ENCODE peak calls at places on chromosomes 3 and 15, in five cellular contexts. L is GM12891, E is stomach, S is GM12878, Q is suprapubic skin. R is an unnamed sample.

GRCh38 chr3:46905191-46905560 is 27.7 kb downstream of the PTH1R start:
- DNase-seq in L (no peak), E (no peak), S (no peak), Q (peak), R (no peak)

GRCh38 chr3:16130066-16130465 is 44.4 kb upstream of the GALNT15 start:
- DNase-seq in L (no peak), E (no peak), S (no peak), Q (no peak), R (no peak)

GRCh38 chr3:33868309-33868708 is 69.9 kb downstream of the PDCD6IP start:
- DNase-seq in L (no peak), E (no peak), S (no peak), Q (no peak), R (no peak)

GRCh38 chr3:129238945-129239705 is 10.3 kb upstream of the COPG1 start:
- DNase-seq in L (no peak), E (no peak), S (no peak), Q (peak), R (no peak)

GRCh38 chr3:132879651-132880050 is 157.4 kb upstream of the NPHP3 start:
- DNase-seq in L (no peak), E (no peak), S (no peak), Q (no peak), R (no peak)

GRCh38 chr3:143763568-143764162 is 84.6 kb downstream of the SLC9A9 start:
- DNase-seq in L (no peak), E (no peak), S (no peak), Q (no peak), R (no peak)

GRCh38 chr3:37130448-37130847 is 43.9 kb downstream of the LRRFIP2 start:
- DNase-seq in L (no peak), E (no peak), S (no peak), Q (no peak), R (no peak)

GRCh38 chr15:78368115-78368514 is 28.0 kb downstream of the CRABP1 start:
- DNase-seq in L (no peak), E (no peak), S (no peak), Q (no peak), R (no peak)

GRCh38 chr15:77836116-77836798 is 203.5 kb upstream of the LINGO1 start:
- DNase-seq in L (peak), E (no peak), S (no peak), Q (peak), R (no peak)

GRCh38 chr15:71448688-71449114 is 333.4 kb downstream of the THSD4 start:
- DNase-seq in L (no peak), E (peak), S (no peak), Q (no peak), R (no peak)

GRCh38 chr3:115512565-115513410 is 110.5 kb upstream of the GAP43 start:
- DNase-seq in L (no peak), E (no peak), S (no peak), Q (peak), R (no peak)

GRCh38 chr3:193388371-193388770 is 9.8 kb upstream of the ATP13A5 start:
- DNase-seq in L (no peak), E (no peak), S (no peak), Q (no peak), R (no peak)

GRCh38 chr15:66783327-66784124 is 81.5 kb downstream of the SMAD6 start:
- DNase-seq in L (no peak), E (no peak), S (no peak), Q (no peak), R (no peak)

GRCh38 chr3:149736180-149737100 is 15.8 kb downstream of the COMMD2 start:
- DNase-seq in L (no peak), E (no peak), S (no peak), Q (no peak), R (no peak)

GRCh38 chr3:146374146-146374545 is 95.2 kb downstream of the PLSCR2 start:
- DNase-seq in L (no peak), E (no peak), S (no peak), Q (no peak), R (no peak)

GRCh38 chr3:75249005-75249404 is 415.1 kb upstream of the FRG2C start:
- DNase-seq in L (no peak), E (no peak), S (no peak), Q (no peak), R (no peak)

GRCh38 chr15:85691350-85692240 is 103.1 kb downstream of the KLHL25 start:
- DNase-seq in L (no peak), E (peak), S (peak), Q (no peak), R (no peak)

GRCh38 chr3:38489766-38490165 is 6.4 kb upstream of the EXOG start:
- DNase-seq in L (no peak), E (no peak), S (no peak), Q (no peak), R (no peak)

GRCh38 chr15:101014921-101015841 is 96.0 kb downstream of the LRRK1 start:
- DNase-seq in L (peak), E (peak), S (peak), Q (peak), R (peak)

GRCh38 chr15:63396546-63396939 is 14.9 kb upstream of the CA12 start:
- DNase-seq in L (no peak), E (no peak), S (no peak), Q (no peak), R (no peak)

GRCh38 chr3:4581452-4581851 is 88.3 kb downstream of the ITPR1 start:
- DNase-seq in L (no peak), E (no peak), S (no peak), Q (no peak), R (no peak)

GRCh38 chr3:128369881-128370642 is 96.6 kb downstream of the DNAJB8 start:
- DNase-seq in L (no peak), E (no peak), S (no peak), Q (no peak), R (no peak)

GRCh38 chr15:43517354-43518072 is at the start of gene MAP1A:
- DNase-seq in L (no peak), E (no peak), S (no peak), Q (no peak), R (no peak)

GRCh38 chr3:107962946-107963345 is 127.9 kb downstream of the CD47 start:
- DNase-seq in L (no peak), E (no peak), S (no peak), Q (no peak), R (no peak)

GRCh38 chr3:138180375-138181029 is 5.8 kb upstream of the DBR1 start:
- DNase-seq in L (no peak), E (no peak), S (no peak), Q (no peak), R (no peak)

GRCh38 chr15:70045045-70045444 is 52.7 kb downstream of the TLE3 start:
- DNase-seq in L (no peak), E (no peak), S (no peak), Q (no peak), R (no peak)

GRCh38 chr15:40902605-40903561 is 8.6 kb downstream of the VPS18 start:
- DNase-seq in L (no peak), E (no peak), S (no peak), Q (no peak), R (no peak)
- TF ChIP-seq POLR2AphosphoS5 in L (no peak), E (no peak), S (no peak), Q (no peak), R (peak)

DNA sequence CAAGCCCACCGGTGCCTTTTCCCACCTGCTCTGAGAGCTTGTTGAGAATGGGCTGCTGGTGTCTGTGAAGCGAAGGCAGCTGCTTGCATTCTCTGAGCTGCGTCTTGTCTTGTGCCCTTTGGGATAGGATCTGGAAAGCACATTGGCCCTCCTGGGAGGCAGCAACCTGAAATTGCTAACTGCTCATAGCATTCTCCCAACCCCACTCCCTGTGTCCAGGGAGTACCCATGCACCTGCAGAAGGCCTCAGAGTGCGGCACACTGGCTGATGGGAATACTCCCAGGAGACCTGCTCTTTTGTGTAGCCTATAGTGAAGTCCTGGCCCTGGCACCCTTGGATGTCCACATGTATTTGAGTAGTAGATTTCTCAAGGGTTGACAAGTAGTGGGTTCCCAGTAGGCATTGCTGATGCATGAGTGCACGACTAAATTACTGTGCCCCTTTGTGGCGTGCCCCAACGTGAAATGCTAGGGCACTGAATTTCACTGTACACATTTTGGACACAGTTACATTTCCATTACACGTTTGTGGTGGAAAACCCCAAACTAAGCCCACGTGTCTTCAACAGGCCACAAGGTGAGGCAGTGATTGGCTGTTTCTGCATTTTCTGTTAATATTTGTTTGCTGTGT is 3.7 kb downstream of the EPHB1 start:
- DNase-seq in L (no peak), E (no peak), S (peak), Q (no peak), R (no peak)
- TF ChIP-seq POLR2A in L (no peak), E (no peak), S (no peak), Q (no peak), R (no peak)

GRCh38 chr15:90665288-90666134 is 51.6 kb upstream of the BLM start:
- DNase-seq in L (peak), E (peak), S (peak), Q (peak), R (peak)
- TF ChIP-seq POLR2AphosphoS5 in L (no peak), E (no peak), S (peak), Q (no peak), R (peak)

DNA sequence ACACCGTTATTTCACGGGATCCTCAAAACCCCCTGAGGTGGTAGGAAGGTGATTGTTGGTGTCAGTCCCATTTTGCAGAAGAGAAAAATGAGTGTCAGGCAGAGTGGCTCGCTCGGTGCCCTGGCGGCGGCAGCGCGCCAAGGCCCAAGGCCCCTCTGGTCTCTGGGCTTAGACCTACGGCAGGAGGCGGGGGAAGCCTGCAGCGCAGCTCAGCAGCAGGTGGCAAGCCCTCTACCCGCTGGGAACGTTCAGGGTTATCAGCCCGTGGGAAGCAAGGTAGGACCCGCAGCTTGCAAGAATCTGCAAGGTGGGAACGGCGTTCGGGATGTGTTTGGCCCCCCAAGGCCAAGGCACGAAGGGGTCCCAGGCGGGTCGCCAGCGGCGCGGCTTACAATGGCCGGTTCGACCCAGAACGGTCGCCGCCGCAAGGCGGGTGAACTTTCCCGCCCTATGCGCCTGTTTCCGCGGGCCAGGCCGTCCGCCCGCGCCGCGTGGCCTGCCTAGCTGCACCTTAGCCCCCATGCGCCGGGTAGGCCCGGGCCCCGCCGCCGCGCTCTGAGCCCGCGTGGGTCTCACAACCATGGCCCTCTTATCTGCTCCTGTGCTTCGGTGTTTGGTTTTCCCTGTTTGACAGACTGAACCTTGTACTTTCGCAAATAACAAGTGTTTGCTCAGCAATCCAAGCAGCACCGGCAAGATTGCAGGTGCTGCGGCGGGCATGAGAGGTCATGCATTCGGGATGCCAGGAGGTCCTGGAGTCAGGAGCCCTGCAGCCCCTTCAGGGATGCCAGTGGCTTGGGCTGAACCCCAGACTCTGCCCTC is 39.7 kb downstream of the CCNL1 start:
- DNase-seq in L (no peak), E (peak), S (no peak), Q (no peak), R (no peak)
- TF ChIP-seq POLR2A in L (no peak), E (no peak), S (no peak), Q (no peak), R (no peak)

DNA sequence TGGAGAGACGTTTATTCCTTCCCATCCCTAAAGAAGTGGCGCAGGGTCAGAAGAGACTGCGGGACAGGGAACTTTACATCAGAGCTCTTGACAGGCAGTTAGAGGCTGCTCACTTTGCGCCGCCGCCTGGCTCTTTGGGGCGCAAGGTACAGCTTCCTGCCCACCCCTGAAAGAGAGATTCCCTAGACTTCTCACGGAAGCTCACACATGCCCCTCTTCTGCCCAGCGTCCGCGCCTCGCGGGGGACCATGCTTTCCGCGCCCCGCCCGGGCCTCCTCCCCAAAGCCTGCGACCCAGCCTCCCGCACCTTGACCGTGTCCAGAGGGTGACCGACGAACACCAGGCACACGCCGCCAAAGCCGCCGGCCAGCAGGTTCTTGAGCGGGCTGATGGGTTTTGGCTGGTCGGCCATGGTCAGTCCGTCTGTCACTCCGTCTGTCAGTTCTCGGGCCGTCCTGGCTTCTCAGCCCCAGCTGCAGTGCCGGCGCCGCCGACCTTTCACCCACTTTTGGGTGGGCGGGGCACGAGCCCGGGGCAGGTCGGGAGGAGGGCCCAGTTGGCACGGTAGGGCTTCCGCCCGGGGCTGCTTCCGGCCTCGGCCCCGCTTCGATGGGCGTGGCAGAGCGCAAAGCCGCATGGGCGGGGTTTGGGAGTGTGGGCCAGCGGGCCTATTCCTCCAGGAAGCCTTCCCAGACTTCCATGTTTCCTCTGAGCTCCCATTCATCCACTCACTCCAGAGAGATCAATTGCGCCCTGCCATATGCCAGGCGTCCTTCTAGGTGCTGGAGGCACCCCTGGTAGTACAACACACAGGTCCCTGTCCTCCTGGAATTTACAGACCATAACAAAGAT is at the start of gene SLC25A20:
- DNase-seq in L (peak), E (peak), S (peak), Q (peak), R (peak)
- TF ChIP-seq POLR2AphosphoS5 in L (no peak), E (peak), S (peak), Q (no peak), R (peak)

R was measured in breast epithelium.